ENCODE peak calls at places on chromosomes 3 and 15, in nine cellular contexts. One of them, this sample, is unnamed. For H3K9me3, the result is how much of the 10 kb centered on the place peaks cover.

GRCh38 chr3:94159062-94159726 is 96.3 kb downstream of the NSUN3 start:
- DNase-seq in SJSA1: peak
- DNase-seq in HepG2: peak
- DNase-seq in left lung: no peak
- DNase-seq in tibial artery: no peak
- DNase-seq in psoas muscle: no peak
- DNase-seq in neural progenitor cell: no peak
- DNase-seq in CD8-positive, alpha-beta T cell: no peak
- DNase-seq in CD8-positive, alpha-beta memory T cell: no peak
- DNase-seq in this sample: no peak

GRCh38 chr15:53982876-53983275 is 4.6 kb downstream of the UNC13C start:
- DNase-seq in left lung: no peak
- DNase-seq in CD8-positive, alpha-beta T cell: no peak
- DNase-seq in neural progenitor cell: no peak
- DNase-seq in psoas muscle: no peak
- DNase-seq in CD8-positive, alpha-beta memory T cell: no peak
- DNase-seq in SJSA1: no peak
- DNase-seq in HepG2: no peak
- DNase-seq in tibial artery: no peak
- DNase-seq in this sample: no peak

GRCh38 chr3:177439729-177440269 is 242.5 kb upstream of the TBL1XR1 start:
- DNase-seq in HepG2: no peak
- DNase-seq in CD8-positive, alpha-beta T cell: no peak
- DNase-seq in psoas muscle: no peak
- DNase-seq in SJSA1: no peak
- DNase-seq in left lung: no peak
- DNase-seq in neural progenitor cell: no peak
- DNase-seq in tibial artery: no peak
- DNase-seq in CD8-positive, alpha-beta memory T cell: no peak
- DNase-seq in this sample: no peak

GRCh38 chr3:52451237-52452083 is 2.4 kb downstream of the TNNC1 start:
- DNase-seq in HepG2: peak
- DNase-seq in SJSA1: no peak
- DNase-seq in psoas muscle: no peak
- DNase-seq in CD8-positive, alpha-beta memory T cell: no peak
- DNase-seq in neural progenitor cell: peak
- DNase-seq in tibial artery: no peak
- DNase-seq in CD8-positive, alpha-beta T cell: no peak
- DNase-seq in left lung: no peak
- DNase-seq in this sample: no peak

GRCh38 chr3:151135548-151136337 is 50.3 kb downstream of the MED12L start:
- DNase-seq in HepG2: no peak
- DNase-seq in tibial artery: no peak
- DNase-seq in SJSA1: no peak
- DNase-seq in psoas muscle: no peak
- DNase-seq in left lung: peak
- DNase-seq in CD8-positive, alpha-beta memory T cell: peak
- DNase-seq in CD8-positive, alpha-beta T cell: peak
- DNase-seq in neural progenitor cell: no peak
- DNase-seq in this sample: no peak

GRCh38 chr3:195757371-195757770 is 36.6 kb downstream of the MUC20 start:
- DNase-seq in CD8-positive, alpha-beta memory T cell: no peak
- DNase-seq in SJSA1: no peak
- DNase-seq in left lung: peak
- DNase-seq in tibial artery: no peak
- DNase-seq in HepG2: no peak
- DNase-seq in CD8-positive, alpha-beta T cell: no peak
- DNase-seq in neural progenitor cell: no peak
- DNase-seq in psoas muscle: no peak
- DNase-seq in this sample: peak

GRCh38 chr3:170002829-170003228 is 35.0 kb upstream of the GPR160 start:
- DNase-seq in SJSA1: no peak
- DNase-seq in HepG2: no peak
- DNase-seq in CD8-positive, alpha-beta T cell: no peak
- DNase-seq in tibial artery: no peak
- DNase-seq in left lung: no peak
- DNase-seq in CD8-positive, alpha-beta memory T cell: no peak
- DNase-seq in neural progenitor cell: no peak
- DNase-seq in psoas muscle: no peak
- DNase-seq in this sample: no peak

GRCh38 chr15:41881925-41882688 is 11.7 kb downstream of the SPTBN5 start:
- DNase-seq in SJSA1: no peak
- DNase-seq in HepG2: no peak
- DNase-seq in CD8-positive, alpha-beta T cell: no peak
- DNase-seq in tibial artery: no peak
- DNase-seq in left lung: peak
- DNase-seq in CD8-positive, alpha-beta memory T cell: no peak
- DNase-seq in neural progenitor cell: peak
- DNase-seq in psoas muscle: no peak
- DNase-seq in this sample: no peak

GRCh38 chr3:188583476-188584161 is 429.7 kb downstream of the LPP start:
- DNase-seq in psoas muscle: no peak
- DNase-seq in CD8-positive, alpha-beta memory T cell: no peak
- DNase-seq in tibial artery: no peak
- DNase-seq in HepG2: no peak
- DNase-seq in neural progenitor cell: no peak
- DNase-seq in SJSA1: peak
- DNase-seq in left lung: no peak
- DNase-seq in CD8-positive, alpha-beta T cell: no peak
- DNase-seq in this sample: no peak

GRCh38 chr15:75356006-75356405 is 9.2 kb downstream of the NEIL1 start:
- DNase-seq in SJSA1: no peak
- DNase-seq in CD8-positive, alpha-beta T cell: no peak
- DNase-seq in left lung: no peak
- DNase-seq in psoas muscle: no peak
- DNase-seq in CD8-positive, alpha-beta memory T cell: no peak
- DNase-seq in neural progenitor cell: no peak
- DNase-seq in HepG2: no peak
- DNase-seq in tibial artery: no peak
- DNase-seq in this sample: no peak

GRCh38 chr3:190116551-190117067 is 4.1 kb downstream of the P3H2 start:
- DNase-seq in neural progenitor cell: no peak
- DNase-seq in HepG2: no peak
- DNase-seq in tibial artery: no peak
- DNase-seq in SJSA1: no peak
- DNase-seq in left lung: no peak
- DNase-seq in CD8-positive, alpha-beta T cell: no peak
- DNase-seq in psoas muscle: no peak
- DNase-seq in CD8-positive, alpha-beta memory T cell: no peak
- DNase-seq in this sample: peak

GRCh38 chr15:74461847-74462511 is 1.0 kb upstream of the UBL7 start:
- DNase-seq in psoas muscle: no peak
- DNase-seq in tibial artery: no peak
- DNase-seq in CD8-positive, alpha-beta T cell: no peak
- DNase-seq in CD8-positive, alpha-beta memory T cell: no peak
- DNase-seq in HepG2: no peak
- DNase-seq in left lung: no peak
- DNase-seq in SJSA1: no peak
- DNase-seq in neural progenitor cell: peak
- DNase-seq in this sample: no peak

GRCh38 chr15:39125904-39126303 is 455.0 kb upstream of the THBS1 start:
- DNase-seq in CD8-positive, alpha-beta memory T cell: peak
- DNase-seq in CD8-positive, alpha-beta T cell: peak
- DNase-seq in left lung: no peak
- DNase-seq in HepG2: peak
- DNase-seq in SJSA1: peak
- DNase-seq in psoas muscle: no peak
- DNase-seq in tibial artery: no peak
- DNase-seq in neural progenitor cell: peak
- DNase-seq in this sample: peak

DNA sequence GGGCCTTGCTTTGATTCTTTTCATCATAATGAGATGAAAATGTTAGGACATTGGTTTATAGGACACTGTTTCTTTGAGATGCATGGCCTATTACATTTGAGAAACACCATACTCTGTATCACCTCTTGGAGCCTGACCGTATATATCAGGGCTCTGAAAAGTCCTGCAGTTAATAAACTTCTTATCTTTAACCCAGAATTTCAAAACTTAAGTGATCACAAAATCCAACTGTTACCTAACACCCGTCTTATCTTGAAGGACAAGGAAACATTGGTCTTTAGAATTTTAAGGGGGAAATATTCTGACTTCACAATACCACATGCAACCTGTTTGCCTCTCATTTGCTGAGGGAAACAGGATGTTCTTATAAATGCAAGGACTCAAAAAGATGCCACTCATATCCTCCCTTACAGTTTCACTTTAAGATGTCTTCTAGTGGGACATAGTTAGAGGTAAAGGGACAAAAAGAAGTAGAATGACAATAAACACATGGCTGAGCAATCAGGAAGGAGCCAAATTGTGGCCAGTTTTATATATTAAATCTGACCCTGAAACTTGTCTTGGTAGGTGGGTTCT is 67.8 kb downstream of the CRTC3 start:
- DNase-seq in HepG2: no peak
- DNase-seq in psoas muscle: no peak
- DNase-seq in SJSA1: no peak
- DNase-seq in neural progenitor cell: no peak
- DNase-seq in CD8-positive, alpha-beta memory T cell: peak
- DNase-seq in tibial artery: no peak
- DNase-seq in left lung: no peak
- DNase-seq in CD8-positive, alpha-beta T cell: no peak
- DNase-seq in this sample: no peak
- H3K4me3 ChIP-seq in HepG2: no peak
- H3K4me3 ChIP-seq in psoas muscle: no peak
- H3K4me3 ChIP-seq in SJSA1: no peak
- H3K4me3 ChIP-seq in neural progenitor cell: no peak
- H3K4me3 ChIP-seq in CD8-positive, alpha-beta memory T cell: peak
- H3K4me3 ChIP-seq in tibial artery: no peak
- H3K4me3 ChIP-seq in left lung: no peak
- H3K4me3 ChIP-seq in CD8-positive, alpha-beta T cell: peak
- H3K4me3 ChIP-seq in this sample: no peak

GRCh38 chr15:100253640-100254039 is 88.1 kb downstream of the ADAMTS17 start:
- DNase-seq in CD8-positive, alpha-beta memory T cell: no peak
- DNase-seq in neural progenitor cell: no peak
- DNase-seq in HepG2: no peak
- DNase-seq in CD8-positive, alpha-beta T cell: no peak
- DNase-seq in SJSA1: no peak
- DNase-seq in psoas muscle: no peak
- DNase-seq in tibial artery: no peak
- DNase-seq in left lung: no peak
- DNase-seq in this sample: peak
- H3K9me3 ChIP-seq in CD8-positive, alpha-beta memory T cell: under half
- H3K9me3 ChIP-seq in neural progenitor cell: under half
- H3K9me3 ChIP-seq in HepG2: under half
- H3K9me3 ChIP-seq in CD8-positive, alpha-beta T cell: under half
- H3K9me3 ChIP-seq in SJSA1: under half
- H3K9me3 ChIP-seq in psoas muscle: under half
- H3K9me3 ChIP-seq in tibial artery: under half
- H3K9me3 ChIP-seq in left lung: under half
- H3K9me3 ChIP-seq in this sample: under half

DNA sequence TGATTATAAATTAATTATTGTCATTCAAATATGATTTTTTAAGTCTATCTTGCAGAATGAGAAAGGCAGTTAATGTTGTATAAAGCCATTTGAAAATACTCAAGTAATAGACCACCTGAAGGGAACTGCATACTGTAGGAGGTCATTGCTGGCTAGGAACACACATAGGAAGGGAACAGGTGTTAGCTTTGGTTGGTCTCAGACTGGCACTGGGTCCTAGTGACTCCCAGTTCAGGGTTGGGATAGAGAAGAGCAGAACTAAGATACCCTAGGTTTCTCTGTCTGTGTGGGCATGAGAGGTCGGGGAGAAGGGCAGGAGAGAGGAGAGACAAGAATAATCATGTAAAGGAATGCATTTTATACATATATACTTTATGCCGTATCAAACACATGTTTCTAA is 559.0 kb upstream of the GOLIM4 start:
- DNase-seq in SJSA1: no peak
- DNase-seq in tibial artery: no peak
- DNase-seq in psoas muscle: no peak
- DNase-seq in neural progenitor cell: no peak
- DNase-seq in HepG2: no peak
- DNase-seq in left lung: no peak
- DNase-seq in CD8-positive, alpha-beta T cell: no peak
- DNase-seq in CD8-positive, alpha-beta memory T cell: no peak
- DNase-seq in this sample: no peak
- H3K4me3 ChIP-seq in SJSA1: no peak
- H3K4me3 ChIP-seq in tibial artery: no peak
- H3K4me3 ChIP-seq in psoas muscle: no peak
- H3K4me3 ChIP-seq in neural progenitor cell: no peak
- H3K4me3 ChIP-seq in HepG2: no peak
- H3K4me3 ChIP-seq in left lung: no peak
- H3K4me3 ChIP-seq in CD8-positive, alpha-beta T cell: no peak
- H3K4me3 ChIP-seq in CD8-positive, alpha-beta memory T cell: no peak
- H3K4me3 ChIP-seq in this sample: no peak

GRCh38 chr15:25094519-25094918 is 139.7 kb downstream of the SNRPN start:
- DNase-seq in tibial artery: no peak
- DNase-seq in CD8-positive, alpha-beta T cell: no peak
- DNase-seq in HepG2: no peak
- DNase-seq in psoas muscle: no peak
- DNase-seq in SJSA1: no peak
- DNase-seq in CD8-positive, alpha-beta memory T cell: no peak
- DNase-seq in left lung: no peak
- DNase-seq in neural progenitor cell: no peak
- DNase-seq in this sample: no peak
- H3K9me3 ChIP-seq in tibial artery: under half
- H3K9me3 ChIP-seq in CD8-positive, alpha-beta T cell: under half
- H3K9me3 ChIP-seq in HepG2: half or more
- H3K9me3 ChIP-seq in psoas muscle: half or more
- H3K9me3 ChIP-seq in SJSA1: under half
- H3K9me3 ChIP-seq in CD8-positive, alpha-beta memory T cell: under half
- H3K9me3 ChIP-seq in left lung: half or more
- H3K9me3 ChIP-seq in neural progenitor cell: under half
- H3K9me3 ChIP-seq in this sample: under half

This sample was measured in adrenal gland.